ENCODE peak calls at places on chromosome 17, in seven cellular contexts. One of them, this sample, is unnamed.
A peak's percentile ranks its signal among the peaks of the same experiment; 100 is the strongest.

GRCh38 chr17:34156741-34157589 is 98.1 kb upstream of the CCL2 start:
- DNase-seq in activated T-helper 1 cell treated with anti-CD3 and anti-CD28 coated beads, Interleukin-2, amount 50 U/mL, for 16 hours: no peak
- DNase-seq in HEK293T: no peak
- DNase-seq in cardiac fibroblast: no peak
- DNase-seq in cardiac muscle cell: peak; percentile 13
- DNase-seq in ACHN: no peak
- DNase-seq in HFFc6: no peak
- DNase-seq in this sample: no peak

GRCh38 chr17:31321481-31321880 is at the start of gene EVI2A:
- DNase-seq in activated T-helper 1 cell treated with anti-CD3 and anti-CD28 coated beads, Interleukin-2, amount 50 U/mL, for 16 hours: peak; percentile 53
- DNase-seq in cardiac fibroblast: peak; percentile 81
- DNase-seq in HFFc6: peak; percentile 70
- DNase-seq in ACHN: peak; percentile 90
- DNase-seq in cardiac muscle cell: peak; percentile 88
- DNase-seq in HEK293T: no peak
- DNase-seq in this sample: no peak

GRCh38 chr17:72878975-72879660 is 213.4 kb downstream of the SLC39A11 start:
- DNase-seq in cardiac fibroblast: no peak
- DNase-seq in ACHN: no peak
- DNase-seq in HEK293T: no peak
- DNase-seq in cardiac muscle cell: no peak
- DNase-seq in HFFc6: no peak
- DNase-seq in activated T-helper 1 cell treated with anti-CD3 and anti-CD28 coated beads, Interleukin-2, amount 50 U/mL, for 16 hours: no peak
- DNase-seq in this sample: no peak

GRCh38 chr17:82881292-82881823 is 41.5 kb upstream of the ZNF750 start:
- DNase-seq in cardiac fibroblast: no peak
- DNase-seq in HFFc6: no peak
- DNase-seq in HEK293T: no peak
- DNase-seq in ACHN: no peak
- DNase-seq in activated T-helper 1 cell treated with anti-CD3 and anti-CD28 coated beads, Interleukin-2, amount 50 U/mL, for 16 hours: no peak
- DNase-seq in cardiac muscle cell: no peak
- DNase-seq in this sample: no peak

GRCh38 chr17:68020451-68020779 is 15.1 kb upstream of the KPNA2 start:
- DNase-seq in cardiac fibroblast: no peak
- DNase-seq in activated T-helper 1 cell treated with anti-CD3 and anti-CD28 coated beads, Interleukin-2, amount 50 U/mL, for 16 hours: no peak
- DNase-seq in cardiac muscle cell: peak; percentile 12
- DNase-seq in HEK293T: no peak
- DNase-seq in HFFc6: no peak
- DNase-seq in ACHN: no peak
- DNase-seq in this sample: no peak

GRCh38 chr17:39626671-39627169 is at the start of gene PPP1R1B:
- DNase-seq in ACHN: no peak
- DNase-seq in HFFc6: no peak
- DNase-seq in HEK293T: no peak
- DNase-seq in cardiac muscle cell: no peak
- DNase-seq in cardiac fibroblast: no peak
- DNase-seq in activated T-helper 1 cell treated with anti-CD3 and anti-CD28 coated beads, Interleukin-2, amount 50 U/mL, for 16 hours: no peak
- DNase-seq in this sample: no peak

GRCh38 chr17:78789663-78790181 is 7.6 kb upstream of the CYTH1 start:
- DNase-seq in HFFc6: no peak
- DNase-seq in cardiac muscle cell: peak; percentile 60
- DNase-seq in activated T-helper 1 cell treated with anti-CD3 and anti-CD28 coated beads, Interleukin-2, amount 50 U/mL, for 16 hours: no peak
- DNase-seq in cardiac fibroblast: peak; percentile 68
- DNase-seq in HEK293T: no peak
- DNase-seq in ACHN: peak; percentile 25
- DNase-seq in this sample: no peak

GRCh38 chr17:29378495-29378894 is 11.7 kb upstream of the TAOK1 start:
- DNase-seq in HFFc6: no peak
- DNase-seq in ACHN: no peak
- DNase-seq in cardiac fibroblast: no peak
- DNase-seq in activated T-helper 1 cell treated with anti-CD3 and anti-CD28 coated beads, Interleukin-2, amount 50 U/mL, for 16 hours: no peak
- DNase-seq in cardiac muscle cell: no peak
- DNase-seq in HEK293T: no peak
- DNase-seq in this sample: no peak

GRCh38 chr17:70168044-70168978 is 1.0 kb upstream of the KCNJ2 start:
- DNase-seq in cardiac fibroblast: peak; percentile 55
- DNase-seq in ACHN: peak; percentile 81
- DNase-seq in cardiac muscle cell: peak; percentile 69
- DNase-seq in HFFc6: no peak
- DNase-seq in activated T-helper 1 cell treated with anti-CD3 and anti-CD28 coated beads, Interleukin-2, amount 50 U/mL, for 16 hours: no peak
- DNase-seq in HEK293T: peak; percentile 69
- DNase-seq in this sample: peak; percentile 46

GRCh38 chr17:29825604-29826003 is 104.4 kb downstream of the SSH2 start:
- DNase-seq in cardiac muscle cell: no peak
- DNase-seq in cardiac fibroblast: no peak
- DNase-seq in HFFc6: no peak
- DNase-seq in ACHN: no peak
- DNase-seq in HEK293T: no peak
- DNase-seq in activated T-helper 1 cell treated with anti-CD3 and anti-CD28 coated beads, Interleukin-2, amount 50 U/mL, for 16 hours: no peak
- DNase-seq in this sample: no peak

GRCh38 chr17:44792276-44792675 is 33.5 kb downstream of the ADAM11 start:
- DNase-seq in cardiac muscle cell: peak; percentile 35
- DNase-seq in HFFc6: peak; percentile 33
- DNase-seq in activated T-helper 1 cell treated with anti-CD3 and anti-CD28 coated beads, Interleukin-2, amount 50 U/mL, for 16 hours: no peak
- DNase-seq in ACHN: peak; percentile 42
- DNase-seq in cardiac fibroblast: no peak
- DNase-seq in HEK293T: no peak
- DNase-seq in this sample: no peak

This sample was measured in K562.